ENCODE peak calls at places on chromosomes 13 and 19, in eight cellular contexts. O is mesendoderm, R is GM23338, H is mesenchymal stem cell, C is neuronal stem cell, Q is hepatocyte, Z is OCI-LY7, F is IMR-90. I is an unnamed sample. For H3K4me1, the result is how much of the 10 kb centered on the place peaks cover.

GRCh38 chr13:75135325-75135825 is 346.6 kb downstream of the TBC1D4 start:
- DNase-seq in O (peak), R (no peak), H (peak), C (no peak), Q (peak), Z (no peak), F (peak), I (peak)

GRCh38 chr19:2540646-2541454 is 64.9 kb downstream of the GADD45B start:
- DNase-seq in O (peak), R (peak), H (peak), C (peak), Q (peak), Z (no peak), F (peak), I (peak)

GRCh38 chr13:113495494-113496251 is 5.2 kb upstream of the DCUN1D2 start:
- DNase-seq in O (peak), R (peak), H (peak), C (no peak), Q (peak), Z (no peak), F (peak), I (peak)

GRCh38 chr13:94382960-94383359 is 96.5 kb downstream of the DCT start:
- DNase-seq in O (no peak), R (no peak), H (no peak), C (no peak), Q (no peak), Z (no peak), F (no peak), I (no peak)

GRCh38 chr13:22047082-22047784 is 376.4 kb downstream of the FGF9 start:
- DNase-seq in O (no peak), R (no peak), H (peak), C (no peak), Q (no peak), Z (no peak), F (peak), I (no peak)

GRCh38 chr13:83732755-83733154 is 149.5 kb downstream of the SLITRK1 start:
- DNase-seq in O (no peak), R (no peak), H (no peak), C (no peak), Q (no peak), Z (no peak), F (no peak), I (no peak)

GRCh38 chr19:14686411-14686810 is 3.4 kb upstream of the ZNF333 start:
- DNase-seq in O (peak), R (peak), H (peak), C (no peak), Q (no peak), Z (peak), F (peak), I (peak)

GRCh38 chr19:40807147-40808020 is 8.4 kb downstream of the EGLN2 start:
- DNase-seq in O (peak), R (peak), H (no peak), C (no peak), Q (peak), Z (peak), F (no peak), I (no peak)

GRCh38 chr19:55576746-55577145 is 3.9 kb downstream of the ZNF579 start:
- DNase-seq in O (no peak), R (no peak), H (no peak), C (no peak), Q (no peak), Z (no peak), F (no peak), I (no peak)

GRCh38 chr19:2575734-2576481 is 100.0 kb downstream of the GADD45B start:
- DNase-seq in O (no peak), R (no peak), H (peak), C (no peak), Q (peak), Z (no peak), F (peak), I (peak)

GRCh38 chr13:67844544-67844943 is 614.4 kb upstream of the PCDH9 start:
- DNase-seq in O (no peak), R (no peak), H (no peak), C (no peak), Q (no peak), Z (no peak), F (no peak), I (no peak)

GRCh38 chr19:27735314-27735713 is 1477.6 kb downstream of the UQCRFS1 start:
- DNase-seq in O (no peak), R (no peak), H (no peak), C (no peak), Q (no peak), Z (no peak), F (no peak), I (no peak)

GRCh38 chr19:14198384-14199376 is 7.3 kb downstream of the ADGRL1 start:
- DNase-seq in O (peak), R (peak), H (no peak), C (no peak), Q (peak), Z (peak), F (no peak), I (no peak)

GRCh38 chr13:48078251-48078656 is 16.6 kb downstream of the MED4 start:
- DNase-seq in O (peak), R (peak), H (no peak), C (no peak), Q (no peak), Z (peak), F (no peak), I (no peak)

GRCh38 chr13:45974500-45974899 is 78.0 kb downstream of the ZC3H13 start:
- DNase-seq in O (no peak), R (no peak), H (no peak), C (no peak), Q (no peak), Z (no peak), F (no peak), I (no peak)

GRCh38 chr13:73274147-73274546 is 215.3 kb downstream of the KLF5 start:
- DNase-seq in O (no peak), R (no peak), H (no peak), C (no peak), Q (no peak), Z (no peak), F (peak), I (no peak)

GRCh38 chr19:29320611-29321010 is 107.7 kb upstream of the UQCRFS1 start:
- DNase-seq in O (no peak), R (no peak), H (no peak), C (no peak), Q (no peak), Z (no peak), F (no peak), I (no peak)

GRCh38 chr13:113119822-113120189 is 2.8 kb upstream of the F10 start:
- DNase-seq in O (no peak), R (no peak), H (no peak), C (no peak), Q (no peak), Z (no peak), F (no peak), I (no peak)

GRCh38 chr13:95154441-95154886 is 146.8 kb downstream of the ABCC4 start:
- DNase-seq in O (no peak), R (no peak), H (no peak), C (no peak), Q (no peak), Z (no peak), F (no peak), I (peak)

DNA sequence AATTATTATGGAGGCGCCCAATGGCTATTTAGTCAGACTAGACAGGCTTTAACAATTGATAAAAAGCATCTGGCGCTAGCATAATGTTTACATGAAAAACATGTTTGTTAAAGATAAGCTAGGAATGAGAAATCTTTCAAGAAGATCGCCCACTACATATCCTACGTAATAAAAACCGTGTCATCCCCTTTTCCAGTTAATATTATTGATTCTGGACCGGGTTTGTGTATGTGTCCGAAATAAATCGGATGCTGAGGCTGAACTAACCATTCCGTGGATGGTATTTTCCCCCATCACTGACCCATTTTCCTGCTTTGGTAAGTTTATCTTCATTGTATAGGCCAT is 8.8 kb downstream of the COL4A1 start:
- DNase-seq in O (no peak), R (no peak), H (peak), C (no peak), Q (no peak), Z (no peak), F (no peak), I (peak)
- H3K4me3 ChIP-seq in O (no peak), R (peak), H (no peak), C (no peak), Q (no peak), Z (no peak), F (no peak), I (peak)

GRCh38 chr13:52848455-52849190 is at the start of gene PCDH8:
- DNase-seq in O (peak), R (peak), H (no peak), C (peak), Q (peak), Z (no peak), F (no peak), I (no peak)
- H3K4me1 ChIP-seq in O (under half), R (under half), H (under half), C (under half), Q (under half), Z (under half), F (under half), I (under half)

GRCh38 chr13:30759748-30760147 is 24.4 kb downstream of the ALOX5AP start:
- DNase-seq in O (no peak), R (no peak), H (no peak), C (no peak), Q (no peak), Z (no peak), F (peak), I (no peak)

GRCh38 chr13:30757026-30757425 is 21.7 kb downstream of the ALOX5AP start:
- DNase-seq in O (peak), R (no peak), H (no peak), C (no peak), Q (no peak), Z (no peak), F (no peak), I (no peak)

GRCh38 chr13:30752991-30753616 is 17.8 kb downstream of the ALOX5AP start:
- DNase-seq in O (no peak), R (no peak), H (no peak), C (no peak), Q (no peak), Z (no peak), F (no peak), I (no peak)

GRCh38 chr13:30752201-30752797 is 17.0 kb downstream of the ALOX5AP start:
- DNase-seq in O (no peak), R (no peak), H (peak), C (no peak), Q (peak), Z (no peak), F (peak), I (peak)

DNA sequence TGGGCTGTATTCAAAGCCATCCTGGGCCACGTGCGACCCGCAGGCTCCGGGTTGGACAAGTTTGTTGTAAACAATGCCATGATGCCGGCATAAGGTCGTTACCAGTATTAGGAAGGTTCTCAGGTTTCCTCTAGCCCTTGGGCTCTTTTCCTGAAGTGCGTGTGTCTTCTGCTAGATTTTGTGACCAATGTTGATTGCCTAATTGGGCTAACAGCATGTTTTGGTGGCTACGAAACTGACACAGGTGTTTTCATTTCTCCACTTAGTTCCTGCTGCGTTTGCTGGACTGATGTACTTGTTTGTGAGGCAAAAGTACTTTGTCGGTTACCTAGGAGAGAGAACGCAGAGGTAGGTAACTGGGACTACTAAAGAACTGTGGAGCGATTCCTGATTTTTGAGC is 20.3 kb downstream of the ALOX5AP start:
- DNase-seq in O (no peak), R (no peak), H (no peak), C (no peak), Q (no peak), Z (no peak), F (no peak), I (no peak)
- H3K4me2 ChIP-seq in O (no peak), R (no peak), H (no peak), C (no peak), Q (no peak), Z (no peak), F (no peak), I (no peak)

GRCh38 chr13:99495478-99496321 is 5.6 kb upstream of the TM9SF2 start:
- DNase-seq in O (no peak), R (no peak), H (peak), C (no peak), Q (no peak), Z (no peak), F (no peak), I (no peak)
- H3K4me3 ChIP-seq in O (no peak), R (no peak), H (no peak), C (no peak), Q (no peak), Z (no peak), F (peak), I (peak)

DNA sequence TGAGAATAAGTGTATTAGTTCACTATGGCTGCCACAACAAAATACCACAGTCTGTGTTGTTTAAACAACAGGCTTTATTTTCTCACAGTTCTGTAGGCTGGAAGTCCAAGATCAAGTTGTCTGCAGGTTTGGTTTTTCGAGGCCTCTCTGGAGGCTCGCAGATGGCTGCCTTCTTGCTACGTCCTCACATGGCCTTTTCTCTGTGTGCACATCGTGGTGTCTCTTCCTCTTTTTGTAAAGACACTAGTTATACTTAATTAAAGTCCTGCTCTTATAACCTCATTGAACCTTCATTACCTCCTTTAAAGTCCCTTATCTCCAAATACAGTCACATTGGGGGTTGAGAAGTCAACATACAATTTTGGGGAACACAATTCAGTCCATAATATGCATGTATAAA is 10.6 kb downstream of the CSNK1A1L start:
- DNase-seq in O (no peak), R (no peak), H (no peak), C (no peak), Q (no peak), Z (no peak), F (no peak), I (no peak)
- H3K4me1 ChIP-seq in O (under half), R (under half), H (under half), C (under half), Q (under half), Z (under half), F (under half), I (under half)

GRCh38 chr19:46925548-46925950 is 64.8 kb downstream of the ARHGAP35 start:
- DNase-seq in O (no peak), R (no peak), H (no peak), C (no peak), Q (peak), Z (no peak), F (no peak), I (peak)
- H3K4me2 ChIP-seq in O (no peak), R (no peak), H (no peak), C (no peak), Q (peak), Z (no peak), F (no peak), I (no peak)

DNA sequence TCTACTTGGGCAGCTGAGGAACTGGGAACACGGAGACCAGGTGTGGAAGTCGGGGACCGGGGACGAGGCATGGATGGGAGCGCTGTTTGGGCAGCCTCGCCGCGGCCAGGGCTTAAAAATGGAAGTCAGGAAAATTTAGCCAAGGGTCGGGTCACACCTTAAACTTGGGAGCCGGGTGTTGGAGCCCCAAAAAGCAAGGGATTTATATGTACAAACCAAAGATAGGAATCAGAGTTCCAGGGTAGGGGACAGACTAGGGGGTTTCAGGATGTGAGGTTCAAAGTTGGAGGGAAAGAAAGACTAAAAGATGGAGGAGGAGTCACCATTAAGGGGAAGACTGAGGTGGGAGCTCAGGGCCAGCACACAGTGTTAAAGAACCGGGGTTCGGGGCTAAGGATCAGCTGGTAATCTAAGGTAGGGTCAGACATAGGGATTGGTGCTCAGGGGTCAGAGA is 530 bp downstream of the FOXA3 start:
- DNase-seq in O (no peak), R (no peak), H (no peak), C (no peak), Q (no peak), Z (no peak), F (no peak), I (no peak)
- H3K4me3 ChIP-seq in O (peak), R (peak), H (peak), C (peak), Q (peak), Z (no peak), F (no peak), I (no peak)

GRCh38 chr19:35644987-35645679 is 3.0 kb upstream of the COX6B1 start:
- DNase-seq in O (peak), R (peak), H (no peak), C (peak), Q (peak), Z (peak), F (peak), I (peak)
- H3K4me1 ChIP-seq in O (under half), R (under half), H (under half), C (under half), Q (under half), Z (half or more), F (under half), I (under half)

GRCh38 chr13:98285317-98285716 is 108.2 kb upstream of the RNF113B start:
- DNase-seq in O (peak), R (no peak), H (no peak), C (no peak), Q (no peak), Z (no peak), F (peak), I (peak)
- H3K4me2 ChIP-seq in O (no peak), R (peak), H (no peak), C (no peak), Q (no peak), Z (no peak), F (no peak), I (no peak)

DNA sequence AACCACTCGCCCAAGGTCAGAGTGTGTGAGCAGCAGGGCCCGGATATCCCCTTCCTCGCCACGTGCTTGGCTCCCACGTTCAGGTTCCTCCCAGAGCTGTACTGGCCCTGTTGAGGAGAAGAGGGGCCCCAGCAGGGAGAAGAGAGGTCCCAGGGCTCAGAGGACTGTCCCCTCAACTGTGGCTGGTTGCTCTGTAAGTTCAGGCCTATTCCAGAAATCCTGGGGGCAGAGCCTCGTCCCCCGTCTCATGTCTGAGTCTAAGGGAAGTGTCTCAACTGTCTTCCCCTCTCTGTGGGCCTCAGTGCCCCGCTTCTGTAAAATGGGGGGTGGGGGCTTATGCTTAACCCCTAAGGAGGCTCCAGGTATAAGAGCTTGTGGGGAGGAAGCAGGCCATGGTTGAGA is 3.9 kb downstream of the PPP5C start:
- DNase-seq in O (no peak), R (no peak), H (no peak), C (no peak), Q (no peak), Z (peak), F (no peak), I (no peak)
- H3K4me3 ChIP-seq in O (no peak), R (no peak), H (no peak), C (no peak), Q (no peak), Z (peak), F (no peak), I (no peak)